ENCODE peak calls at places on chromosomes 4 and X, in nine cellular contexts. One of them, this sample, is unnamed. For H3K27me3 and H3K9me3, the result is how much of the 10 kb centered on the place peaks cover.

GRCh38 chr4:1939664-1940509 is 68.7 kb downstream of the NSD2 start:
- DNase-seq in suprapubic skin: no peak
- DNase-seq in stomach: peak
- DNase-seq in H1: no peak
- DNase-seq in sigmoid colon: no peak
- DNase-seq in tibial nerve: no peak
- DNase-seq in ovary: no peak
- DNase-seq in transverse colon: no peak
- DNase-seq in GM12878: no peak
- DNase-seq in this sample: no peak

GRCh38 chr4:148043990-148044645 is 312.2 kb downstream of the ARHGAP10 start:
- DNase-seq in tibial nerve: no peak
- DNase-seq in stomach: no peak
- DNase-seq in ovary: no peak
- DNase-seq in GM12878: no peak
- DNase-seq in transverse colon: no peak
- DNase-seq in sigmoid colon: peak
- DNase-seq in suprapubic skin: no peak
- DNase-seq in H1: no peak
- DNase-seq in this sample: no peak

GRCh38 chr4:181967401-181967800 is 275.8 kb upstream of the TENM3 start:
- DNase-seq in suprapubic skin: no peak
- DNase-seq in transverse colon: no peak
- DNase-seq in tibial nerve: no peak
- DNase-seq in stomach: no peak
- DNase-seq in GM12878: no peak
- DNase-seq in ovary: no peak
- DNase-seq in sigmoid colon: no peak
- DNase-seq in H1: no peak
- DNase-seq in this sample: no peak

GRCh38 chr4:82382756-82383155 is 9.0 kb upstream of the HNRNPD start:
- DNase-seq in sigmoid colon: no peak
- DNase-seq in ovary: no peak
- DNase-seq in suprapubic skin: no peak
- DNase-seq in GM12878: no peak
- DNase-seq in transverse colon: no peak
- DNase-seq in tibial nerve: no peak
- DNase-seq in stomach: no peak
- DNase-seq in H1: no peak
- DNase-seq in this sample: no peak

GRCh38 chr4:82240410-82240809 is 133.4 kb downstream of the HNRNPD start:
- DNase-seq in tibial nerve: no peak
- DNase-seq in transverse colon: no peak
- DNase-seq in suprapubic skin: no peak
- DNase-seq in ovary: no peak
- DNase-seq in GM12878: no peak
- DNase-seq in H1: no peak
- DNase-seq in sigmoid colon: no peak
- DNase-seq in stomach: no peak
- DNase-seq in this sample: no peak

GRCh38 chr4:93830090-93830818 is 1.7 kb downstream of the ATOH1 start:
- DNase-seq in ovary: no peak
- DNase-seq in transverse colon: no peak
- DNase-seq in stomach: no peak
- DNase-seq in GM12878: no peak
- DNase-seq in tibial nerve: no peak
- DNase-seq in sigmoid colon: no peak
- DNase-seq in suprapubic skin: no peak
- DNase-seq in H1: no peak
- DNase-seq in this sample: no peak

GRCh38 chr4:37837446-37837845 is 11.0 kb downstream of the PGM2 start:
- DNase-seq in transverse colon: no peak
- DNase-seq in suprapubic skin: no peak
- DNase-seq in GM12878: no peak
- DNase-seq in tibial nerve: no peak
- DNase-seq in stomach: no peak
- DNase-seq in ovary: no peak
- DNase-seq in sigmoid colon: no peak
- DNase-seq in H1: no peak
- DNase-seq in this sample: no peak

GRCh38 chrX:39402158-39402557 is 600.9 kb downstream of the MID1IP1 start:
- DNase-seq in stomach: no peak
- DNase-seq in suprapubic skin: no peak
- DNase-seq in GM12878: no peak
- DNase-seq in ovary: no peak
- DNase-seq in H1: no peak
- DNase-seq in transverse colon: no peak
- DNase-seq in sigmoid colon: no peak
- DNase-seq in tibial nerve: no peak
- DNase-seq in this sample: no peak

GRCh38 chr4:142815834-142816233 is 30.3 kb downstream of the INPP4B start:
- DNase-seq in ovary: no peak
- DNase-seq in suprapubic skin: no peak
- DNase-seq in tibial nerve: peak
- DNase-seq in stomach: no peak
- DNase-seq in transverse colon: no peak
- DNase-seq in GM12878: no peak
- DNase-seq in sigmoid colon: no peak
- DNase-seq in H1: no peak
- DNase-seq in this sample: no peak

GRCh38 chr4:2390780-2391490 is 27.5 kb downstream of the ZFYVE28 start:
- DNase-seq in ovary: no peak
- DNase-seq in transverse colon: no peak
- DNase-seq in suprapubic skin: no peak
- DNase-seq in sigmoid colon: no peak
- DNase-seq in H1: no peak
- DNase-seq in tibial nerve: no peak
- DNase-seq in GM12878: no peak
- DNase-seq in stomach: no peak
- DNase-seq in this sample: no peak

GRCh38 chr4:10893417-10893816 is 208.8 kb upstream of the CLNK start:
- DNase-seq in tibial nerve: no peak
- DNase-seq in transverse colon: no peak
- DNase-seq in suprapubic skin: no peak
- DNase-seq in ovary: no peak
- DNase-seq in sigmoid colon: no peak
- DNase-seq in stomach: no peak
- DNase-seq in H1: peak
- DNase-seq in GM12878: peak
- DNase-seq in this sample: no peak

GRCh38 chr4:130214268-130214667 is 1118.3 kb downstream of the C4orf33 start:
- DNase-seq in tibial nerve: no peak
- DNase-seq in ovary: no peak
- DNase-seq in H1: no peak
- DNase-seq in sigmoid colon: no peak
- DNase-seq in suprapubic skin: no peak
- DNase-seq in transverse colon: no peak
- DNase-seq in GM12878: no peak
- DNase-seq in stomach: no peak
- DNase-seq in this sample: no peak

GRCh38 chr4:2135083-2135482 is 76.0 kb downstream of the NAT8L start:
- DNase-seq in transverse colon: peak
- DNase-seq in H1: no peak
- DNase-seq in GM12878: no peak
- DNase-seq in ovary: no peak
- DNase-seq in stomach: no peak
- DNase-seq in sigmoid colon: no peak
- DNase-seq in tibial nerve: no peak
- DNase-seq in suprapubic skin: no peak
- DNase-seq in this sample: no peak

GRCh38 chr4:20474119-20474518 is 222.4 kb downstream of the SLIT2 start:
- DNase-seq in sigmoid colon: no peak
- DNase-seq in stomach: no peak
- DNase-seq in tibial nerve: no peak
- DNase-seq in transverse colon: no peak
- DNase-seq in suprapubic skin: no peak
- DNase-seq in GM12878: no peak
- DNase-seq in ovary: no peak
- DNase-seq in H1: no peak
- DNase-seq in this sample: no peak

GRCh38 chr4:43457866-43458265 is 565.4 kb downstream of the GRXCR1 start:
- DNase-seq in ovary: no peak
- DNase-seq in tibial nerve: no peak
- DNase-seq in GM12878: no peak
- DNase-seq in transverse colon: no peak
- DNase-seq in suprapubic skin: no peak
- DNase-seq in sigmoid colon: no peak
- DNase-seq in stomach: no peak
- DNase-seq in H1: no peak
- DNase-seq in this sample: no peak

GRCh38 chr4:29805245-29805644 is 914.9 kb upstream of the PCDH7 start:
- DNase-seq in tibial nerve: no peak
- DNase-seq in ovary: no peak
- DNase-seq in sigmoid colon: no peak
- DNase-seq in H1: no peak
- DNase-seq in transverse colon: no peak
- DNase-seq in suprapubic skin: no peak
- DNase-seq in GM12878: no peak
- DNase-seq in stomach: no peak
- DNase-seq in this sample: no peak

GRCh38 chr4:135256111-135256510 is 1054.5 kb upstream of the PABPC4L start:
- DNase-seq in stomach: no peak
- DNase-seq in tibial nerve: no peak
- DNase-seq in sigmoid colon: no peak
- DNase-seq in H1: no peak
- DNase-seq in ovary: no peak
- DNase-seq in suprapubic skin: no peak
- DNase-seq in transverse colon: no peak
- DNase-seq in GM12878: no peak
- DNase-seq in this sample: no peak

GRCh38 chrX:71154196-71154595 is 9.6 kb downstream of the NLGN3 start:
- DNase-seq in suprapubic skin: no peak
- DNase-seq in transverse colon: no peak
- DNase-seq in H1: no peak
- DNase-seq in ovary: peak
- DNase-seq in tibial nerve: no peak
- DNase-seq in sigmoid colon: no peak
- DNase-seq in stomach: no peak
- DNase-seq in GM12878: no peak
- DNase-seq in this sample: no peak
- H3K27me3 ChIP-seq in suprapubic skin: under half
- H3K27me3 ChIP-seq in transverse colon: under half
- H3K27me3 ChIP-seq in H1: under half
- H3K27me3 ChIP-seq in ovary: under half
- H3K27me3 ChIP-seq in tibial nerve: under half
- H3K27me3 ChIP-seq in sigmoid colon: under half
- H3K27me3 ChIP-seq in stomach: under half
- H3K27me3 ChIP-seq in GM12878: under half
- H3K27me3 ChIP-seq in this sample: under half

GRCh38 chr4:58435871-58436270 is 1325.7 kb upstream of the IGFBP7 start:
- DNase-seq in tibial nerve: no peak
- DNase-seq in H1: no peak
- DNase-seq in suprapubic skin: no peak
- DNase-seq in ovary: no peak
- DNase-seq in transverse colon: no peak
- DNase-seq in GM12878: no peak
- DNase-seq in sigmoid colon: no peak
- DNase-seq in stomach: no peak
- DNase-seq in this sample: peak
- H3K9me3 ChIP-seq in tibial nerve: under half
- H3K9me3 ChIP-seq in H1: under half
- H3K9me3 ChIP-seq in suprapubic skin: under half
- H3K9me3 ChIP-seq in ovary: under half
- H3K9me3 ChIP-seq in transverse colon: under half
- H3K9me3 ChIP-seq in GM12878: under half
- H3K9me3 ChIP-seq in sigmoid colon: under half
- H3K9me3 ChIP-seq in stomach: under half
- H3K9me3 ChIP-seq in this sample: under half

DNA sequence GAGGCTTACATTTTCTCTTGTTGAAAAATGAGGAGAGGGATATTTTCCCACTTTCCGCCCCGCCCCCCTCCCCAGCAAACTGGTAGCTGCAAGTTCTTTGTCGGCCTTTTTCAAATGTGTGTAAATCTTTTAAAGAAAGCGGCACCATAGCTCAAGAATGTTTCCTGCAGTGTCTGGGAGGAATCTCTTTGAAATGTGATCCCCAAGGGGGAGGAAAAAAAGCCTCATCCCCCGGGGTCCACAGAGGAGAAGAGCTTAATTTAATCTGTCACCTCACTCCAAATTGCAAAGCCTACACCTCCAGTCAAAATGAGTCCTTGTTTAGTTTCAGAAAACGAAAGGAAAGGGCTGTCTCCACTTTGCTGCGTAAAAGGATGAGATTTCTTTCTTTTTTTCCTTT is 34.8 kb downstream of the ASMT start:
- DNase-seq in GM12878: no peak
- DNase-seq in ovary: no peak
- DNase-seq in sigmoid colon: no peak
- DNase-seq in H1: peak
- DNase-seq in tibial nerve: no peak
- DNase-seq in suprapubic skin: no peak
- DNase-seq in stomach: no peak
- DNase-seq in transverse colon: no peak
- DNase-seq in this sample: no peak
- TF ChIP-seq EP300 in GM12878: no peak
- TF ChIP-seq EP300 in ovary: no peak
- TF ChIP-seq EP300 in sigmoid colon: no peak
- TF ChIP-seq EP300 in H1: no peak
- TF ChIP-seq EP300 in tibial nerve: no peak
- TF ChIP-seq EP300 in suprapubic skin: no peak
- TF ChIP-seq EP300 in stomach: no peak
- TF ChIP-seq EP300 in transverse colon: no peak
- TF ChIP-seq EP300 in this sample: no peak

GRCh38 chr4:13541720-13542576 is 2.4 kb downstream of the NKX3-2 start:
- DNase-seq in transverse colon: peak
- DNase-seq in ovary: no peak
- DNase-seq in sigmoid colon: peak
- DNase-seq in tibial nerve: no peak
- DNase-seq in stomach: no peak
- DNase-seq in H1: no peak
- DNase-seq in GM12878: no peak
- DNase-seq in suprapubic skin: no peak
- DNase-seq in this sample: peak
- H3K27me3 ChIP-seq in transverse colon: half or more
- H3K27me3 ChIP-seq in ovary: under half
- H3K27me3 ChIP-seq in sigmoid colon: half or more
- H3K27me3 ChIP-seq in tibial nerve: under half
- H3K27me3 ChIP-seq in stomach: under half
- H3K27me3 ChIP-seq in H1: half or more
- H3K27me3 ChIP-seq in GM12878: half or more
- H3K27me3 ChIP-seq in suprapubic skin: half or more
- H3K27me3 ChIP-seq in this sample: half or more

DNA sequence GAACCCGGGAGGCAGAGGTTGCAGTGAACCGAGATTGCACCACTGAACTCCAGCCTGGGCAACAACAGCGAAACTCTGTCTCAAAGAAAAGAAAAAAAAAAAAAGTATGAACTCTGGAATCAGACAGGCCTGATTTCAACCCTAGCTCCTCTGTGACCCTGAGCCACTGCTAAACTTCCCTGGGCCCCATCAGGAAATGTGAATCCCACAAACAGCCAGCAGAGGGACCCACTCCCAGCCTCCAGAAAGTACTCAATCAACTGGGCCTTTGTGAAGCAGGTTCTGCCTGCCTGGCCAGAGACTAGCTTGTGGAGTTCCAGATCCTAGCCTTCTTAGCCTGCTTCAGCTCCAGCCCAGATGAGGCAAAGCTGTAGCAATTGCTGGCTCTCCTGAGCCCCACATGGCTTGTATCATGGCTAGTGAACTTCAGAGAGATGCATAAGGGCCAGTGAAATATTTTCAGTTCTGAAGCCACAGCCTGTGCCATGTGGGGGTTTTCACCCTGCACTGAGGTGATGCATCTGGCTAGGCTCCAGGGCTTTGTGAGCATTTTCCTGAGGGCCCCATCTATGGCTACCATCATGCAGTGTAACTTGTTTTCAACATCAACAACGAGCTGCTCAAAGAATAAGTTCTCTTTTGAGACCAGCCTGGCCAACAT is 7.2 kb upstream of the IDS start:
- DNase-seq in ovary: no peak
- DNase-seq in stomach: peak
- DNase-seq in H1: no peak
- DNase-seq in tibial nerve: peak
- DNase-seq in transverse colon: peak
- DNase-seq in suprapubic skin: no peak
- DNase-seq in GM12878: peak
- DNase-seq in sigmoid colon: no peak
- DNase-seq in this sample: no peak
- H3K9me3 ChIP-seq in ovary: under half
- H3K9me3 ChIP-seq in stomach: under half
- H3K9me3 ChIP-seq in H1: under half
- H3K9me3 ChIP-seq in tibial nerve: under half
- H3K9me3 ChIP-seq in transverse colon: under half
- H3K9me3 ChIP-seq in suprapubic skin: under half
- H3K9me3 ChIP-seq in GM12878: under half
- H3K9me3 ChIP-seq in sigmoid colon: under half
- H3K9me3 ChIP-seq in this sample: under half

This sample was measured in upper lobe of left lung.